ENCODE peak calls at places on chromosomes 7 and 10, in four cellular contexts. Y is H1, X is HepG2, D is GM12878. A is an unnamed sample. For H3K4me1, the result is how much of the 10 kb centered on the place peaks cover.

GRCh38 chr10:116385994-116386809 is 41.4 kb upstream of the PNLIPRP3 start:
- DNase-seq in Y (no peak), X (peak), D (no peak), A (peak)

GRCh38 chr7:154390961-154391360 is 338.8 kb downstream of the DPP6 start:
- DNase-seq in Y (no peak), X (no peak), D (no peak), A (no peak)

GRCh38 chr10:124322191-124322980 is 96.3 kb downstream of the OAT start:
- DNase-seq in Y (no peak), X (no peak), D (no peak), A (no peak)

GRCh38 chr7:144378651-144379050 is 23.4 kb downstream of the ARHGEF5 start:
- DNase-seq in Y (no peak), X (no peak), D (no peak), A (no peak)

GRCh38 chr10:132451506-132452215 is 54.7 kb downstream of the PWWP2B start:
- DNase-seq in Y (no peak), X (no peak), D (no peak), A (no peak)

GRCh38 chr7:93262535-93262934 is 30.4 kb downstream of the VPS50 start:
- DNase-seq in Y (no peak), X (no peak), D (no peak), A (no peak)

GRCh38 chr10:69439350-69439739 is 11.9 kb upstream of the TSPAN15 start:
- DNase-seq in Y (no peak), X (no peak), D (no peak), A (no peak)

GRCh38 chr10:1249142-1249541 is 193.0 kb downstream of the WDR37 start:
- DNase-seq in Y (no peak), X (no peak), D (no peak), A (no peak)

GRCh38 chr10:72026251-72026650 is 62.1 kb downstream of the CHST3 start:
- DNase-seq in Y (no peak), X (no peak), D (no peak), A (no peak)

GRCh38 chr7:154994996-154995395 is 7.9 kb downstream of the PAXIP1 start:
- DNase-seq in Y (no peak), X (no peak), D (no peak), A (no peak)

GRCh38 chr10:84783386-84783785 is 455.0 kb downstream of the CCSER2 start:
- DNase-seq in Y (no peak), X (peak), D (no peak), A (peak)

GRCh38 chr7:7315851-7316250 is 133.5 kb downstream of the C1GALT1 start:
- DNase-seq in Y (no peak), X (no peak), D (no peak), A (no peak)

GRCh38 chr7:132996581-132997242 is 85.2 kb downstream of the CHCHD3 start:
- DNase-seq in Y (no peak), X (no peak), D (no peak), A (no peak)

GRCh38 chr7:137804819-137805218 is 42.0 kb downstream of the DGKI start:
- DNase-seq in Y (no peak), X (no peak), D (no peak), A (no peak)

GRCh38 chr7:114415054-114415997 is 711 bp downstream of the FOXP2 start:
- DNase-seq in Y (no peak), X (no peak), D (no peak), A (no peak)

GRCh38 chr7:130960208-130960988 is 226.4 kb upstream of the KLF14 start:
- DNase-seq in Y (no peak), X (no peak), D (peak), A (no peak)

GRCh38 chr7:137480824-137481365 is 137.4 kb upstream of the PTN start:
- DNase-seq in Y (no peak), X (no peak), D (no peak), A (no peak)

GRCh38 chr7:71507665-71508064 is 375.7 kb downstream of the GALNT17 start:
- DNase-seq in Y (no peak), X (no peak), D (no peak), A (no peak)

GRCh38 chr10:93745411-93746065 is 12.2 kb upstream of the LGI1 start:
- DNase-seq in Y (peak), X (peak), D (no peak), A (no peak)

GRCh38 chr10:49524496-49524895 is 14.4 kb downstream of the ERCC6 start:
- DNase-seq in Y (no peak), X (no peak), D (no peak), A (no peak)

GRCh38 chr7:130894146-130895005 is 160.4 kb upstream of the KLF14 start:
- DNase-seq in Y (no peak), X (peak), D (no peak), A (no peak)

GRCh38 chr10:113047963-113048781 is 98.1 kb downstream of the TCF7L2 start:
- DNase-seq in Y (no peak), X (no peak), D (no peak), A (peak)

GRCh38 chr10:3006093-3006492 is 61.3 kb upstream of the PFKP start:
- DNase-seq in Y (no peak), X (no peak), D (no peak), A (no peak)

GRCh38 chr10:97335188-97335619 is 675 bp upstream of the FRAT2 start:
- DNase-seq in Y (no peak), X (no peak), D (no peak), A (no peak)
- TF ChIP-seq SUZ12 in Y (no peak), X (no peak), D (no peak), A (no peak)

GRCh38 chr10:21318768-21319167 is 206.7 kb downstream of the SKIDA1 start:
- DNase-seq in Y (no peak), X (no peak), D (no peak), A (no peak)
- TF ChIP-seq ZNF274 in Y (no peak), X (no peak), D (no peak), A (no peak)

DNA sequence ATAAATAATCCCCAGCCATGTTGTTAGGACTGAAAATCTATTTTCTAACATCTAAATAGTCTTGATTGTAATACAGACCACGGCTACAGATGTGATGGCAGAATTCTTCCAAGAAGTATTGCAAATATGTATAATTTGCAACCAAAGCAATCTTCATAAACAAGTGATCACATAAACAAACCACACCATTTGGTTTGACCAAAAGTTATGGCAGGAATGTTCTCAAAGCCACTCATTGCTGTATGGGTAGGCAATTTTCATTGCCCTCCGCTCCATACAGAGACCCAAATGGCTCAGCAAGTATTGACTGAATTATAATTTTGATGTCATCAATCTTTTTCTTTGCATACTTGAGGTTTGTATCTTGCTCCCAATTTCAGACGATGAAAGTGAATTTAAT is 19.0 kb upstream of the RHOBTB1 start:
- DNase-seq in Y (no peak), X (no peak), D (no peak), A (no peak)
- H3K4me1 ChIP-seq in Y (under half), X (under half), D (under half), A (under half)

GRCh38 chr7:47085491-47086275 is 496.2 kb downstream of the TNS3 start:
- DNase-seq in Y (no peak), X (no peak), D (no peak), A (no peak)
- TF ChIP-seq SUZ12 in Y (no peak), X (no peak), D (no peak), A (no peak)

DNA sequence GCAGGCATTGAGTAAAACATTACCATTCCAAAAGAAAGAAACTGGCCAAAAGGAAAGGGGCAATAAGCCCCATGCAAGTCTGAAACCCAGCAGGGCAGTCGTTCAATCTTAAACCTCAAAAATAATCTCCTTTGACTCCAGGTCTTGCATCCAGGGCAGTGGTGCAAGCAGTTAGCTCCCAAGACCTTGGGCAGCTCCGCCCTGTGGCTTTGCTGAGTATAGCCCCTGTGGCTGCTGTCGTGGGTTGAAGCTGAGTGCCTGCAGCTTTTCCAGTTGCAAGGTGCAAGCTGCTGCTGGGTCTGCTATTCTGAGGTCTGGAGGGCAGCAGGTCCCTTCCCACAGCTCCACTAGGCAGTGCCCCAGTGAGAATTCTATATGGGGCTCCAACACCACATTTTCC is 580.1 kb upstream of the AUTS2 start:
- DNase-seq in Y (peak), X (no peak), D (no peak), A (peak)
- TF ChIP-seq ZNF274 in Y (no peak), X (no peak), D (no peak), A (no peak)